ENCODE peak calls at places on chromosomes 16 and 17, in eight cellular contexts. U, W, J, F, L, B, E and C are unnamed samples.

GRCh38 chr16:70688266-70688742 is 2.5 kb upstream of the MTSS2 start:
- DNase-seq in W (no peak), E (no peak), B (peak; percentile 78), U (no peak), F (no peak), J (peak; percentile 33), L (peak; percentile 39), C (peak; percentile 22)

GRCh38 chr16:66930189-66930588 is 4.0 kb downstream of the CIAO2B start:
- DNase-seq in U (no peak), F (no peak), J (peak; percentile 81), B (peak; percentile 62), E (no peak), L (peak; percentile 45), W (peak; percentile 85), C (peak; percentile 82)

GRCh38 chr17:62876664-62877411 is 68.7 kb upstream of the MARCHF10 start:
- DNase-seq in J (peak; percentile 80), L (peak; percentile 67), E (no peak), F (no peak), W (peak; percentile 97), B (no peak), U (no peak), C (peak; percentile 59)

GRCh38 chr16:64417711-64418227 is 704.1 kb downstream of the CDH11 start:
- DNase-seq in L (peak; percentile 95), F (no peak), E (no peak), U (no peak), J (peak; percentile 86), B (no peak), W (peak; percentile 33), C (peak; percentile 61)

GRCh38 chr17:56320443-56320842 is 167.2 kb downstream of the ANKFN1 start:
- DNase-seq in B (no peak), F (no peak), W (no peak), E (no peak), J (no peak), U (no peak), L (no peak), C (no peak)

GRCh38 chr17:20988001-20988641 is 54.7 kb downstream of the USP22 start:
- DNase-seq in W (no peak), U (no peak), E (no peak), B (no peak), J (no peak), L (no peak), F (no peak), C (no peak)

GRCh38 chr17:42832213-42832933 is 824 bp upstream of the PSME3 start:
- DNase-seq in L (no peak), U (no peak), W (peak; percentile 36), E (no peak), F (no peak), J (no peak), B (no peak), C (no peak)

GRCh38 chr16:81003610-81004460 is 2.9 kb downstream of the CMC2 start:
- DNase-seq in E (no peak), W (peak; percentile 41), F (no peak), U (no peak), L (peak; percentile 41), B (no peak), J (peak; percentile 71), C (peak; percentile 53)

DNA sequence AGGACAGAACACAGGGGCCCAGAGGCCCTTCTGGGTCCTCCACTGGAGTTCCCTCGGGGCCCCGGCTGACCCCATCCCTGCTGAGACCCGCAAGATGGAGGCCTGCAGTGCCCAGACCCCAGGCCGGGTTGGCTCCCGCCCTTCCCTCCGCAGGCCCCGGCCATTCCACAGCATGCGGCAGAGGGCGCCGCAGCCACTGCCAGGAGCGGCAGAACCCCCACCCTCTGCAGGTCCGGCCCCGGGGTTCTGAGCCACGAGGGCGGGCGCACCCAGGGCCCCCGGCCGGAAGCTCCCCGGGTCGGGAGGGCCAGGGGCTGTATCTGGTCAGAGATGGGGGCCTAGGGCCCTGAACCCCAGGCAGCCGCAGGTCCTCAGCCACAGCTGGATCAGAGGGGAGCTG is 2.4 kb upstream of the PERCC1 start:
- DNase-seq in B (no peak), L (peak; percentile 10), J (peak; percentile 19), W (no peak), U (no peak), F (no peak), E (no peak), C (peak; percentile 26)
- TF ChIP-seq CTCF in B (no peak), L (peak; percentile 10), J (peak; percentile 35), W (peak; percentile 41), U (no peak), F (no peak), E (no peak), C (peak; percentile 39)

GRCh38 chr17:29042679-29043538 is at the start of gene PIPOX:
- DNase-seq in W (peak; percentile 11), U (no peak), J (peak; percentile 12), E (peak; percentile 11), B (peak; percentile 41), L (peak; percentile 46), F (peak; percentile 22), C (peak; percentile 19)
- H3K4me3 ChIP-seq in W (no peak within 1 kb of the TSS), U (no peak within 1 kb of the TSS), J (no peak within 1 kb of the TSS), E (no peak within 1 kb of the TSS), B (no peak within 1 kb of the TSS), L (peak within 1 kb of the TSS; percentile 4), F (no peak within 1 kb of the TSS), C (no peak within 1 kb of the TSS)

GRCh38 chr16:85444879-85445778 is 168.0 kb upstream of the GSE1 start:
- DNase-seq in E (no peak), U (no peak), W (no peak), B (no peak), J (no peak), L (no peak), F (no peak), C (no peak)
- TF ChIP-seq CTCF in E (no peak), U (peak; percentile 21), W (no peak), B (no peak), J (no peak), L (no peak), F (no peak), C (no peak)

GRCh38 chr16:22843122-22843521 is 29.2 kb downstream of the HS3ST2 start:
- DNase-seq in U (no peak), F (no peak), W (no peak), J (no peak), L (no peak), E (no peak), B (no peak), C (no peak)

GRCh38 chr16:22847100-22847499 is 33.1 kb downstream of the HS3ST2 start:
- DNase-seq in L (no peak), U (no peak), E (no peak), W (no peak), J (no peak), B (no peak), F (no peak), C (no peak)

GRCh38 chr16:22847690-22848089 is 33.7 kb downstream of the HS3ST2 start:
- DNase-seq in F (no peak), W (no peak), B (no peak), U (no peak), E (no peak), J (no peak), L (no peak), C (no peak)

GRCh38 chr16:22844426-22844825 is 30.5 kb downstream of the HS3ST2 start:
- DNase-seq in F (no peak), U (no peak), L (no peak), W (no peak), J (no peak), E (no peak), B (no peak), C (no peak)

GRCh38 chr16:22843856-22844255 is 29.9 kb downstream of the HS3ST2 start:
- DNase-seq in U (no peak), J (peak; percentile 2), F (no peak), L (no peak), B (no peak), E (no peak), W (peak; percentile 37), C (peak; percentile 1)
- H3K4me3 ChIP-seq in U (no peak overlapping the region), J (no peak overlapping the region), F (no peak overlapping the region), L (no peak overlapping the region), B (no peak overlapping the region), E (no peak overlapping the region), W (no peak overlapping the region), C (no peak overlapping the region)

GRCh38 chr17:68178831-68179230 is 69.0 kb upstream of the AMZ2 start:
- DNase-seq in F (no peak), U (no peak), L (no peak), J (no peak), E (no peak), B (no peak), W (no peak), C (no peak)

GRCh38 chr17:68172461-68172954 is 75.3 kb upstream of the AMZ2 start:
- DNase-seq in L (peak; percentile 38), J (peak; percentile 72), U (peak; percentile 78), W (peak; percentile 47), B (peak; percentile 75), F (peak; percentile 79), E (no peak), C (peak; percentile 54)

GRCh38 chr17:68176770-68177169 is 71.1 kb upstream of the AMZ2 start:
- DNase-seq in L (no peak), E (no peak), J (no peak), W (no peak), U (no peak), F (no peak), B (no peak), C (no peak)

GRCh38 chr17:68175905-68176304 is 71.9 kb upstream of the AMZ2 start:
- DNase-seq in L (no peak), U (no peak), B (no peak), W (no peak), J (no peak), F (no peak), E (no peak), C (no peak)

DNA sequence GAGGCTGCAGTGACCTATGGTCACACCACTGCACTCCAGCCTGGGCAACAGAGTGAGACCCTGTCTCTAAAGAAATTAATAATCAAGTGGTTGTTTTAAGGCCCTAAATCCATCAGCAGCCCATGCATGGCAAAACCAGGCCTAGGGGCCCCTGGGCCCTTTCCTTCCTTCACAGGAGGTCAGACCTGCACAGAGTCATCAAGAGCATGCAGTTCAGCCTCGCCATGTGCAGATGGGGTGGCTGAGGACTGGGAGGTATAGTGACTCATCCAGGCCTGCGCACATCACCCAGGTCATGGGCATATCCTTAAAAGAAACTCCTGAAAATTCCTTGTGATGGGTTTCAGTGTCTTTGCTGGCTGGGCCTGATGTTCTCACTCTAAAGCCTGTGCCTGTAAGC is 72.4 kb upstream of the AMZ2 start:
- DNase-seq in J (no peak), U (no peak), E (no peak), F (no peak), B (no peak), W (no peak), L (no peak), C (no peak)
- TF ChIP-seq CTCF in J (no peak), U (no peak), E (no peak), F (no peak), B (no peak), W (no peak), L (no peak), C (no peak)

GRCh38 chr17:68296217-68297140 is 5.2 kb downstream of the ARSG start:
- DNase-seq in U (no peak), F (no peak), J (no peak), W (no peak), B (no peak), L (no peak), E (no peak), C (no peak)
- H3K4me3 ChIP-seq in U (no peak overlapping the region), F (no peak overlapping the region), J (no peak overlapping the region), W (no peak overlapping the region), B (no peak overlapping the region), L (no peak overlapping the region), E (no peak overlapping the region), C (no peak overlapping the region)